ENCODE peak calls at places on chromosomes 2 and 18, in six cellular contexts. E is brain microvascular endothelial cell, S is heart right ventricle, D is AG04450, K is AG10803, F is AG09309. I is an unnamed sample.

GRCh38 chr2:11122380-11122779 is 32.9 kb upstream of the SLC66A3 start:
- DNase-seq in F (no peak), D (no peak), E (no peak), S (no peak), K (no peak), I (peak)

GRCh38 chr2:40213071-40213470 is 238.8 kb downstream of the SLC8A1 start:
- DNase-seq in D (no peak), F (no peak), E (peak), K (peak), S (no peak), I (no peak)

GRCh38 chr2:102138331-102138730 is 4.2 kb upstream of the IL1R1 start:
- DNase-seq in S (no peak), F (no peak), K (peak), D (no peak), E (no peak), I (no peak)

GRCh38 chr2:134858245-134858644 is 19.8 kb downstream of the ACMSD start:
- DNase-seq in S (no peak), D (no peak), K (no peak), E (no peak), F (no peak), I (no peak)

GRCh38 chr2:205405752-205406151 is 276.5 kb upstream of the NRP2 start:
- DNase-seq in S (no peak), D (peak), E (peak), F (peak), K (peak), I (peak)

GRCh38 chr2:19648583-19648982 is 253.2 kb downstream of the TTC32 start:
- DNase-seq in K (peak), S (no peak), D (peak), E (peak), F (peak), I (peak)

GRCh38 chr2:183530333-183530901 is 406.2 kb downstream of the NUP35 start:
- DNase-seq in D (no peak), F (no peak), E (no peak), S (no peak), K (no peak), I (no peak)

GRCh38 chr2:14423145-14423906 is 209.2 kb upstream of the LRATD1 start:
- DNase-seq in K (no peak), S (no peak), F (no peak), E (no peak), D (no peak), I (no peak)

GRCh38 chr18:76426738-76427305 is 68.2 kb downstream of the ZNF516 start:
- DNase-seq in E (no peak), D (no peak), S (no peak), K (no peak), F (no peak), I (no peak)

GRCh38 chr2:69165079-69165478 is 152.1 kb downstream of the ANTXR1 start:
- DNase-seq in F (no peak), E (no peak), K (no peak), D (no peak), S (no peak), I (no peak)

GRCh38 chr2:53785378-53785777 is 1.4 kb downstream of the ASB3 start:
- DNase-seq in F (no peak), E (no peak), K (no peak), D (no peak), S (no peak), I (no peak)

GRCh38 chr2:33412920-33413319 is 63.5 kb upstream of the RASGRP3 start:
- DNase-seq in K (peak), D (no peak), F (no peak), E (peak), S (peak), I (peak)

GRCh38 chr2:122180972-122181371 is 425.5 kb downstream of the TSN start:
- DNase-seq in D (no peak), F (no peak), E (no peak), S (no peak), K (no peak), I (no peak)

GRCh38 chr2:65076345-65076710 is 20.1 kb downstream of the CEP68 start:
- DNase-seq in F (peak), S (no peak), K (peak), D (no peak), E (peak), I (peak)

GRCh38 chr18:52236134-52236533 is 103.9 kb upstream of the DCC start:
- DNase-seq in D (no peak), F (no peak), E (no peak), S (no peak), K (peak), I (peak)

GRCh38 chr2:182715121-182715895 is 749 bp upstream of the DNAJC10 start:
- DNase-seq in S (no peak), E (peak), D (no peak), F (peak), K (peak), I (peak)

GRCh38 chr2:109337221-109337620 is 208.2 kb downstream of the SH3RF3 start:
- DNase-seq in D (no peak), E (no peak), K (no peak), F (no peak), S (no peak), I (no peak)

GRCh38 chr18:58015045-58015444 is 29.0 kb upstream of the NEDD4L start:
- DNase-seq in F (no peak), K (no peak), E (no peak), S (no peak), D (no peak), I (no peak)

GRCh38 chr2:241853651-241854341 is 4.9 kb downstream of the PDCD1 start:
- DNase-seq in D (no peak), K (no peak), F (no peak), E (peak), S (no peak), I (no peak)

GRCh38 chr2:180050246-180050645 is 43.1 kb upstream of the CWC22 start:
- DNase-seq in K (peak), D (no peak), F (no peak), E (no peak), S (no peak), I (peak)

GRCh38 chr2:38281095-38281742 is 95.9 kb downstream of the ATL2 start:
- DNase-seq in F (no peak), E (no peak), K (no peak), S (no peak), D (no peak), I (no peak)

GRCh38 chr18:76437011-76437410 is 58.0 kb downstream of the ZNF516 start:
- DNase-seq in K (no peak), E (no peak), F (no peak), S (peak), D (no peak), I (no peak)

GRCh38 chr2:160989778-160990177 is 170.4 kb upstream of the TANK start:
- DNase-seq in D (no peak), E (no peak), K (peak), S (no peak), F (no peak), I (no peak)

DNA sequence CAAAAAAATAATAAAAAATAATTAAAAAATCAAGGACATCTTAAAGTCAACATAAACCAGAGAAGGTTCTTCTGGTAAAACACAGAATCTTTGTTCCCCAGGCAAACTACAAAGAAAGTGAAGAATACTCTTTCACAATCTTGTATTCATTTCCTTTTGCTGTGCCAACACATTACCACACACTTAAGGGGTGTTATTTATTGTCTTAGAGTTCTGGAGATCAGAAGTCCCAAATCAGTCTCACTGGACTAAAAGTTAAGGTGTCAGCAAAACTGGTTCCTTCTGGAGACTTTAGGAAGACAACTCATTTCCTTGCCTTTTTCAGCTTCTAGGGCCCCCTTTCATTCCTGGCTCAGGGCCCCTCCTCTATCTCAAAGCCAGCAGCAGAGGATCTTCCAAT is 12.2 kb upstream of the CAB39 start:
- DNase-seq in K (peak), S (no peak), E (no peak), F (no peak), D (no peak), I (peak)
- H3K4me3 ChIP-seq in K (no peak), S (no peak), E (no peak), F (no peak), D (no peak), I (no peak)

GRCh38 chr2:36477744-36478143 is 120.2 kb downstream of the FEZ2 start:
- DNase-seq in E (no peak), K (no peak), F (no peak), D (no peak), S (no peak), I (no peak)
- H3K4me3 ChIP-seq in E (no peak), K (no peak), F (no peak), D (no peak), S (no peak), I (no peak)

GRCh38 chr2:8514274-8514662 is 167.6 kb upstream of the ID2 start:
- DNase-seq in F (no peak), E (no peak), K (no peak), D (no peak), S (no peak), I (no peak)
- H3K4me3 ChIP-seq in F (no peak), E (no peak), K (no peak), D (no peak), S (no peak), I (no peak)

GRCh38 chr2:164841719-164842623 is at the start of gene COBLL1:
- DNase-seq in F (no peak), S (peak), D (no peak), E (peak), K (peak), I (peak)

GRCh38 chr2:164840930-164841718 is 499 bp downstream of the COBLL1 start:
- DNase-seq in D (no peak), E (peak), S (peak), K (peak), F (no peak), I (peak)

GRCh38 chr2:164840458-164840929 is 1.1 kb downstream of the COBLL1 start:
- DNase-seq in F (no peak), S (peak), D (no peak), K (no peak), E (no peak), I (no peak)

GRCh38 chr2:164843346-164843841 is 1.8 kb upstream of the COBLL1 start:
- DNase-seq in K (peak), E (no peak), F (peak), S (no peak), D (no peak), I (peak)

DNA sequence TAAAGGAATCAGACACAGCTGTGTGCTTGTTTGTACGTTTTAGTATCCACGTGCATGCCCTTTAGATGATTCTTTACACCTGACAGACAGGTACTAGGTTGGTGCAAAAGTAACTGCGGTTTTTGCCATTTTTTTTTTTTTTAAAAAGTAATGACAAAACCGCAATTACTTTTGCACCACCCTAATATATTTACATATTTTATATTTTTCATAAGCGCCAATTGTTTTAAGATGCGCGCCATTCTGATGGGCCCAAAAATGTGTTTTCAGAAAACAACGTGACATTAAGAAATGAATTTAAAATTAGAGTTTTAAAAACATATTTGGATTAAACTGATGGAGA is 972 bp upstream of the COBLL1 start:
- DNase-seq in F (no peak), S (no peak), K (no peak), D (no peak), E (no peak), I (no peak)
- H3K4me3 ChIP-seq in F (no peak), S (peak), K (peak), D (no peak), E (no peak), I (peak)

DNA sequence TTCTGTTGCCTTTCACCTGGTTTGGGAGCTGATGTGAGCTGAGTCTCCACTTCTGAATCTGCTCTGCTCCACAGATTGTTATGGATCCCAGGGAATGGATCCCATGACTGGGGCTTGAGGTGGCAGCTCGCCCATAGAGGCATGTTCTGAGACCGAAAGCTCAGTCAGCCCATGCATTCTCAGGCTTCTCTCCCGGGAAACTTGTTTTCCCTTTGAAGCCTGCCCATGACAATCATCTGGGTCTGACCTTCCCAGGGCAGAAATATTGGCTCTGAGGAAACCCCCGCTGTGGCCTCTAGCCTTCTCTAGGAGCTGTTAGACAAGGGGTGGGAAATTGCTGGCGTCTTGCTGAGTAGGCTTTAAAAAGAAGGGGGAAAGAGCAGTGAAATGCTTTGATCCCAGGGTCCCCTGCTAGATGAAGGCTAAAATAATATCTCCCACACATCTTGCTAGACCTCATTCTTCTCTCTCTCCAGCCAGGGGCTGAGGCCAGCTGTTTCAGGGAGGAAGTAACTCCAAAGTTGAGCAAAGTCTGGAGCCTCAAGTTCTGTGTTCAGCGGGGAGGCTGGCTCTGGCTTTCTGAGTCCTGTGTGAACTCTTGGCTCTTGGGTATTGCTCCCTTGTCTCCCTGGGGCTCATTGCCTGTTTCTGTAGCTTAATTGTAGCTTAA is 2.0 kb downstream of the VAMP8 start:
- DNase-seq in S (no peak), K (no peak), D (no peak), F (no peak), E (no peak), I (no peak)
- H3K4me3 ChIP-seq in S (peak), K (no peak), D (no peak), F (no peak), E (no peak), I (peak)

GRCh38 chr2:235555356-235555755 is 61.5 kb downstream of the AGAP1 start:
- DNase-seq in D (no peak), E (no peak), S (no peak), F (no peak), K (no peak), I (no peak)

GRCh38 chr2:235554385-235554784 is 60.5 kb downstream of the AGAP1 start:
- DNase-seq in D (no peak), S (no peak), K (no peak), F (no peak), E (no peak), I (no peak)

GRCh38 chr2:235556086-235556485 is 62.2 kb downstream of the AGAP1 start:
- DNase-seq in D (no peak), E (no peak), F (no peak), S (no peak), K (no peak), I (no peak)

GRCh38 chr2:235553696-235554100 is 59.9 kb downstream of the AGAP1 start:
- DNase-seq in F (no peak), K (no peak), D (no peak), E (no peak), S (no peak), I (no peak)

GRCh38 chr2:235554936-235555335 is 61.1 kb downstream of the AGAP1 start:
- DNase-seq in K (no peak), S (no peak), E (no peak), F (no peak), D (no peak), I (no peak)
- H3K4me3 ChIP-seq in K (no peak), S (no peak), E (no peak), F (no peak), D (no peak), I (no peak)

GRCh38 chr2:568639-568963 is 108.6 kb downstream of the TMEM18 start:
- DNase-seq in K (no peak), F (no peak), E (no peak), D (no peak), S (no peak), I (no peak)

GRCh38 chr2:566379-567313 is 110.6 kb downstream of the TMEM18 start:
- DNase-seq in S (no peak), E (no peak), D (no peak), F (no peak), K (no peak), I (no peak)

GRCh38 chr2:569681-570080 is 107.5 kb downstream of the TMEM18 start:
- DNase-seq in S (no peak), K (no peak), E (no peak), F (no peak), D (no peak), I (no peak)

GRCh38 chr2:567496-567864 is 109.7 kb downstream of the TMEM18 start:
- DNase-seq in S (no peak), K (no peak), E (no peak), F (no peak), D (no peak), I (no peak)

DNA sequence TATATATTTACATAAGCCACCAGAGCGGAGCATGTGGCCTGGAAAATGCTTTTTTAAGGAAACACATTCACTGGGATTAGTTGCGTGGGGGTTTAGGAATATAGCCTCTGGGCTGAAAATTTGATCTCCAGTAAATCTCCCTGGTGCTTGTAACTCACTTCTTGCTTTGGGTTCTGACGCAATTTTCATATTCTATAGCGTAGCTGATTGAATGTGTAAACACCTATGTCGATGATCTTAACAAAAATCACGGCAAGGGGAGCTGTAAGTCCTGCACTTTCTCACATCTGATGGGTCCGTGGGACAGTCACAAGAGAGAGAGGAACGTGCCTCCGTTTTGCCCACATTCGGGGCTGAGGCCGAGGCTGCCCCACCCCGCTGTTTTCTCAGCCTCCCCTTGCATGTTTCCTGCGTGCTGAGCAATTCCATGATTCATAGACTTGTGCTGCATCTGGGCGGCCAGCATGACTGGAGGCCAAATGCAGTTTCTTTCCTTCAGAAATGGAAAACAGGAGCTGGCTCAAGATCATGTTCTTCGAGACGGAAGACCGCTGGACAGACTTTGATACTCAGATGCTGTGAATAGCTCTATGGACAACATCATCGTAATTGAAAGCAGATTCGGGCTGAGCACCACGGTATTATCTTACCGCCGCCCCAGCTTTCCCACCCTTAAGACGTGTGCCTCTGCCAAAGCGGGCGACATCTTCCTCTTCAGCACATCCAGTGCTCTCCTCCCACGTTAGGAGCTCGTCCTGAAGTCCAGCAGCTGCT is 109.2 kb downstream of the TMEM18 start:
- DNase-seq in E (peak), D (no peak), K (peak), S (peak), F (peak), I (peak)
- H3K4me3 ChIP-seq in E (no peak), D (no peak), K (peak), S (no peak), F (peak), I (peak)